ENCODE peak calls at places on chromosomes 2 and 18, in seven cellular contexts. O is GM23248, F is A549, B is H9, H is SJCRH30, Q is upper lobe of right lung, A is small intestine. C is an unnamed sample. For H3K9me3, the result is how much of the 10 kb centered on the place peaks cover.

GRCh38 chr18:9825571-9826073 is 60.2 kb upstream of the TXNDC2 start:
- DNase-seq in F (peak), O (peak), A (peak), H (no peak), Q (no peak), B (no peak), C (no peak)

GRCh38 chr2:47950340-47951280 is 44.3 kb upstream of the FBXO11 start:
- DNase-seq in Q (no peak), A (no peak), F (no peak), H (no peak), B (no peak), O (peak), C (no peak)

GRCh38 chr2:162044586-162044985 is 29.4 kb downstream of the DPP4 start:
- DNase-seq in B (no peak), Q (no peak), H (no peak), A (no peak), O (no peak), F (no peak), C (no peak)

GRCh38 chr2:199309973-199310372 is 147.8 kb downstream of the SATB2 start:
- DNase-seq in A (no peak), O (no peak), B (no peak), H (peak), Q (no peak), F (no peak), C (no peak)

GRCh38 chr2:107336536-107336935 is 450.6 kb upstream of the ST6GAL2 start:
- DNase-seq in F (no peak), O (no peak), A (no peak), Q (no peak), H (peak), B (no peak), C (no peak)

GRCh38 chr2:139067874-139068273 is 287.7 kb upstream of the NXPH2 start:
- DNase-seq in O (no peak), H (no peak), B (no peak), A (no peak), Q (no peak), F (no peak), C (no peak)

GRCh38 chr2:19525313-19525712 is 166.9 kb upstream of the OSR1 start:
- DNase-seq in Q (no peak), F (no peak), B (no peak), H (no peak), O (no peak), A (no peak), C (no peak)

GRCh38 chr2:207333599-207334308 is 168.0 kb upstream of the KLF7 start:
- DNase-seq in B (no peak), H (no peak), O (peak), Q (no peak), F (no peak), A (no peak), C (no peak)

GRCh38 chr18:53551868-53552426 is 672.5 kb downstream of the MBD2 start:
- DNase-seq in O (no peak), B (no peak), H (no peak), Q (no peak), A (no peak), F (no peak), C (no peak)

GRCh38 chr2:134537121-134537520 is 181.7 kb downstream of the TMEM163 start:
- DNase-seq in H (no peak), B (no peak), A (no peak), F (no peak), O (no peak), Q (no peak), C (no peak)
- H3K9me3 ChIP-seq in H (under half), B (under half), A (under half), F (under half), O (under half), Q (under half), C (under half)

DNA sequence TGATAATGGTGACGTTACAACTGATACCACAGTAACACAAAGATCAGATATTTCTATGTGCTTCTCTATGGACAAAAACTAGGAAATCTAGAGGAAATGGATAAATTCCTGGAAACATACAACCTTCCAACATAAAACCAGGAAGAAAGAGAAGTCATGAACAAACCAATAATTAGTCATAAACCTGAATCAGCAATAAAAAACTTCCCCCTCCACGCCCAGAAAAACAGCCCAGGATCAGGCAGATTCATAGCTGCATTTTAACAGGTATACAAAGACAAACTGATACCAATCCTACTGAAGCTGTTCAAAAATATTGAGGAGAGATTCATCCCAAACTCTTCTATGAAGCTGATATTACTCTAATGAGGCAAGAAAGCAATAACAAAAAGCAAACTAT is 1535.2 kb upstream of the LRRTM1 start:
- DNase-seq in O (no peak), F (no peak), A (no peak), H (no peak), Q (no peak), B (no peak), C (no peak)
- H3K9me3 ChIP-seq in O (under half), F (under half), A (under half), H (under half), Q (under half), B (under half), C (under half)

GRCh38 chr18:74728586-74728985 is 130.9 kb downstream of the ZNF407 start:
- DNase-seq in B (no peak), Q (no peak), F (no peak), H (no peak), A (no peak), O (no peak), C (no peak)

GRCh38 chr18:74734013-74734444 is 136.4 kb downstream of the ZNF407 start:
- DNase-seq in H (no peak), F (no peak), B (no peak), A (no peak), Q (no peak), O (no peak), C (no peak)

GRCh38 chr18:74733592-74733991 is 135.9 kb downstream of the ZNF407 start:
- DNase-seq in H (no peak), Q (no peak), A (peak), B (no peak), O (no peak), F (no peak), C (no peak)

GRCh38 chr18:74732380-74732779 is 134.7 kb downstream of the ZNF407 start:
- DNase-seq in A (peak), B (no peak), H (no peak), F (no peak), Q (no peak), O (no peak), C (no peak)

DNA sequence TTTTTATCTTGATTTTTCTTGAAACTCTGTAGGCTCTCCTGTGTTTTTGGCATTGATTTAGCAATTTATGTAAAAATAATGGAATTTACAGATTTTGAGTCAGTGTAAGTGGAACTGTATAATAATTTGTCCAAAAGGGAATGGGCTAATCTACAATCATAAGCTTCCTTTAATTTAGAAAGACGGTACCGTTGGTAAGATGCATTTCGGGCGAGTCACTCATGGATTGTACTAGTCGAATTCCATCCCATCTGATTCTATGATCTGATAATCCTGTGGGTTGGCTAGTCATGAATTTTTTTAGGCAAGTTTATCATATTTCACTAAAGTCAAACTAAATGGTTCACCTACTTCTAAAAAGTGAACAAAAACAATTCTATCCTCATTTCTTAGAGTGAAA is 133.4 kb downstream of the ZNF407 start:
- DNase-seq in A (no peak), H (peak), B (no peak), F (no peak), O (peak), Q (no peak), C (no peak)
- H3K9me3 ChIP-seq in A (under half), H (under half), B (under half), F (under half), O (under half), Q (under half), C (under half)

GRCh38 chr2:220894069-220894468 is 678.0 kb downstream of the EPHA4 start:
- DNase-seq in F (no peak), Q (no peak), B (no peak), A (no peak), O (peak), H (no peak), C (no peak)

GRCh38 chr2:220893411-220893810 is 678.7 kb downstream of the EPHA4 start:
- DNase-seq in F (no peak), Q (no peak), H (no peak), O (peak), B (no peak), A (no peak), C (no peak)

GRCh38 chr2:220892018-220892634 is 680.0 kb downstream of the EPHA4 start:
- DNase-seq in Q (no peak), A (no peak), B (no peak), H (peak), O (peak), F (no peak), C (no peak)

GRCh38 chr2:220887880-220888279 is 684.2 kb downstream of the EPHA4 start:
- DNase-seq in F (no peak), A (no peak), B (no peak), Q (no peak), O (no peak), H (no peak), C (no peak)

GRCh38 chr2:220891405-220891804 is 680.7 kb downstream of the EPHA4 start:
- DNase-seq in O (peak), B (no peak), A (no peak), Q (no peak), F (peak), H (peak), C (no peak)
- H3K9me3 ChIP-seq in O (under half), B (under half), A (under half), Q (under half), F (under half), H (under half), C (under half)

DNA sequence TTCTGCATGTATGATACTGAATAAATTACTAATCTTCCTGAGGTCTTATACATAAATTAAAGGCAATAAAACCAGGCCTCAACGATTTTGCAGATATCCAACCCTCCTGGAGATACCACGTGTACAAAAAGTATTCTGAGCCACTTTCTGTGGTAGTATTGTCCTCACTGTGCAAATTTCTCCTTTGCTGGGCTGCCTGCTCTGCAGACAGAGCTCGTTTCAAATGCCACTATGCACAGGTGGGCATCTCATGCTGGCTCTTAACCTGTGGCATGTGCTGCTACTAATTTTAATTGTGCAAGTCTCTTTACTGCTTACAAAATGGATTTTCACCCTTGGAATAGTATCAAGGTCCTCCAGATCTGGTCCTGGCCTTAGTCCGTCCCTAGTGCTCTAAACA is 66.4 kb upstream of the SLC16A14 start:
- DNase-seq in B (no peak), A (no peak), Q (no peak), O (no peak), H (no peak), F (no peak), C (no peak)
- H3K9me3 ChIP-seq in B (under half), A (under half), Q (under half), O (under half), H (under half), F (under half), C (under half)

C was measured in body of pancreas.